ENCODE peak calls at places on chromosome 18, in nine cellular contexts. F is dorsolateral prefrontal cortex; S is iPS DF 6.9; Y is NB4; J is endothelial cell; Q is NCI-H460; L is activated gamma-delta T cell treated with anti-CD3 and anti-CD28 coated beads, Interleukin-2, amount 50 U/mL, for 16 hours; A is SIG-M5; H is stimulated activated CD8-positive, alpha-beta memory T cell treated with anti-CD3 and anti-CD28 coated beads, Interleukin-7, amount 100 ng/mL, for 24 hours. P is an unnamed sample.

GRCh38 chr18:79248495-79249078 is 147.1 kb upstream of the NFATC1 start:
- DNase-seq in F (no peak), S (no peak), Y (no peak), J (no peak), Q (no peak), L (no peak), A (no peak), H (no peak), P (no peak)

GRCh38 chr18:36595046-36595817 is 233.6 kb downstream of the TPGS2 start:
- DNase-seq in F (no peak), S (no peak), Y (no peak), J (no peak), Q (no peak), L (no peak), A (no peak), H (no peak), P (no peak)

GRCh38 chr18:45760443-45761036 is 36.6 kb downstream of the SLC14A1 start:
- DNase-seq in F (no peak), S (peak; percentile 74), Y (no peak), J (no peak), Q (no peak), L (no peak), A (no peak), H (no peak), P (no peak)

GRCh38 chr18:32822197-32822596 is 49.4 kb upstream of the KLHL14 start:
- DNase-seq in F (no peak), S (no peak), Y (no peak), J (no peak), Q (no peak), L (no peak), A (no peak), H (no peak), P (no peak)

GRCh38 chr18:50099725-50100414 is 95.1 kb downstream of the MYO5B start:
- DNase-seq in F (no peak), S (no peak), Y (no peak), J (no peak), Q (no peak), L (no peak), A (no peak), H (no peak), P (no peak)

GRCh38 chr18:48949051-48949605 is 1.6 kb downstream of the SMAD7 start:
- DNase-seq in F (no peak), S (no peak), Y (peak; percentile 60), J (no peak), Q (no peak), L (no peak), A (no peak), H (no peak), P (peak; percentile 62)

GRCh38 chr18:67733094-67733493 is 216.6 kb upstream of the DSEL start:
- DNase-seq in F (no peak), S (no peak), Y (no peak), J (no peak), Q (no peak), L (no peak), A (no peak), H (no peak), P (no peak)

GRCh38 chr18:76589866-76590265 is 94.8 kb upstream of the ZNF516 start:
- DNase-seq in F (no peak), S (no peak), Y (no peak), J (no peak), Q (no peak), L (no peak), A (no peak), H (no peak), P (no peak)

GRCh38 chr18:46481048-46481846 is 175.8 kb downstream of the LOXHD1 start:
- DNase-seq in F (peak; percentile 42), S (no peak), Y (peak; percentile 57), J (peak; percentile 79), Q (peak; percentile 5), L (peak; percentile 35), A (no peak), H (peak; percentile 16), P (peak; percentile 65)

GRCh38 chr18:23237524-23238151 is 102.4 kb downstream of the CABLES1 start:
- DNase-seq in F (peak; percentile 44), S (no peak), Y (no peak), J (peak; percentile 42), Q (no peak), L (no peak), A (no peak), H (peak; percentile 20), P (no peak)

GRCh38 chr18:26804474-26804873 is 61.0 kb downstream of the AQP4 start:
- DNase-seq in F (peak; percentile 18), S (no peak), Y (peak; percentile 15), J (peak; percentile 8), Q (no peak), L (no peak), A (no peak), H (no peak), P (no peak)

GRCh38 chr18:58484989-58485962 is 143.6 kb downstream of the ALPK2 start:
- DNase-seq in F (no peak), S (no peak), Y (no peak), J (peak; percentile 21), Q (no peak), L (no peak), A (no peak), H (no peak), P (no peak)

GRCh38 chr18:13524824-13525223 is 201.5 kb downstream of the FAM210A start:
- DNase-seq in F (no peak), S (no peak), Y (no peak), J (no peak), Q (no peak), L (no peak), A (no peak), H (no peak), P (no peak)

GRCh38 chr18:9612989-9613388 is 1.4 kb downstream of the PPP4R1 start:
- DNase-seq in F (no peak), S (no peak), Y (no peak), J (no peak), Q (no peak), L (no peak), A (no peak), H (no peak), P (no peak)

GRCh38 chr18:48609820-48610815 is 71.3 kb downstream of the CTIF start:
- DNase-seq in F (no peak), S (no peak), Y (no peak), J (no peak), Q (no peak), L (no peak), A (no peak), H (no peak), P (no peak)

GRCh38 chr18:34709104-34709503 is 994 bp upstream of the DTNA start:
- DNase-seq in F (no peak), S (no peak), Y (peak; percentile 64), J (no peak), Q (peak; percentile 62), L (no peak), A (no peak), H (no peak), P (peak; percentile 77)

GRCh38 chr18:33870059-33870458 is 292.0 kb downstream of the ASXL3 start:
- DNase-seq in F (no peak), S (no peak), Y (no peak), J (no peak), Q (peak; percentile 6), L (no peak), A (no peak), H (no peak), P (no peak)

GRCh38 chr18:72871091-72871490 is 3.3 kb upstream of the NETO1 start:
- DNase-seq in F (no peak), S (no peak), Y (no peak), J (no peak), Q (no peak), L (no peak), A (no peak), H (no peak), P (no peak)

GRCh38 chr18:60090170-60090569 is 190.4 kb downstream of the PMAIP1 start:
- DNase-seq in F (no peak), S (no peak), Y (peak; percentile 56), J (no peak), Q (no peak), L (no peak), A (no peak), H (no peak), P (peak; percentile 50)

GRCh38 chr18:3060667-3061580 is 48.0 kb upstream of the LPIN2 start:
- DNase-seq in F (no peak), S (no peak), Y (no peak), J (no peak), Q (no peak), L (no peak), A (no peak), H (peak; percentile 17), P (no peak)

GRCh38 chr18:31840499-31840898 is 79.8 kb upstream of the SLC25A52 start:
- DNase-seq in F (no peak), S (no peak), Y (no peak), J (no peak), Q (no peak), L (no peak), A (no peak), H (no peak), P (no peak)

GRCh38 chr18:79912409-79912991 is 39.0 kb downstream of the SLC66A2 start:
- DNase-seq in F (peak; percentile 52), S (no peak), Y (no peak), J (no peak), Q (no peak), L (peak; percentile 22), A (no peak), H (no peak), P (no peak)

GRCh38 chr18:32956591-32957310 is 183.9 kb upstream of the KLHL14 start:
- DNase-seq in F (no peak), S (no peak), Y (no peak), J (no peak), Q (no peak), L (no peak), A (no peak), H (no peak), P (no peak)

GRCh38 chr18:36702398-36703010 is 126.3 kb downstream of the TPGS2 start:
- DNase-seq in F (no peak), S (no peak), Y (no peak), J (no peak), Q (no peak), L (no peak), A (no peak), H (no peak), P (no peak)

GRCh38 chr18:38076346-38077053 is 510.9 kb upstream of the CELF4 start:
- DNase-seq in F (no peak), S (no peak), Y (no peak), J (no peak), Q (no peak), L (no peak), A (no peak), H (no peak), P (no peak)

P was measured in HL-60.